ENCODE peak calls at places on chromosome 2, in nine cellular contexts. X is omental fat pad; Y is kidney epithelial cell; H is tibial nerve; Z is T-helper 2 cell; E is stimulated activated CD4-positive, alpha-beta T cell treated with anti-CD3 and anti-CD28 coated beads, Interleukin-15, amount 100 ng/mL, for 24 hours; G is A172; A is non-pigmented ciliary epithelial cell; W is aorta. K is an unnamed sample.

GRCh38 chr2:88596141-88596830 is 31.0 kb downstream of the EIF2AK3 start:
- DNase-seq in X (no peak), Y (no peak), H (no peak), Z (no peak), E (no peak), G (no peak), A (no peak), W (no peak), K (no peak)

GRCh38 chr2:26989156-26989555 is 18.7 kb downstream of the MAPRE3 start:
- DNase-seq in X (no peak), Y (no peak), H (no peak), Z (no peak), E (no peak), G (no peak), A (no peak), W (no peak), K (no peak)

GRCh38 chr2:238042849-238043584 is 17.8 kb upstream of the SCLY start:
- DNase-seq in X (no peak), Y (no peak), H (no peak), Z (no peak), E (no peak), G (no peak), A (no peak), W (no peak), K (no peak)

GRCh38 chr2:138276367-138276766 is 225.2 kb upstream of the SPOPL start:
- DNase-seq in X (no peak), Y (no peak), H (no peak), Z (no peak), E (no peak), G (peak), A (no peak), W (no peak), K (no peak)

GRCh38 chr2:181404472-181404871 is 52.7 kb upstream of the ITGA4 start:
- DNase-seq in X (no peak), Y (no peak), H (no peak), Z (no peak), E (no peak), G (no peak), A (no peak), W (no peak), K (no peak)

GRCh38 chr2:109333414-109334194 is 204.6 kb downstream of the SH3RF3 start:
- DNase-seq in X (no peak), Y (no peak), H (no peak), Z (no peak), E (no peak), G (peak), A (no peak), W (no peak), K (no peak)

GRCh38 chr2:193584522-193584938 is 1389.8 kb upstream of the TMEFF2 start:
- DNase-seq in X (no peak), Y (peak), H (no peak), Z (no peak), E (no peak), G (peak), A (peak), W (no peak), K (peak)

GRCh38 chr2:98769784-98770183 is 38.9 kb upstream of the MGAT4A start:
- DNase-seq in X (no peak), Y (no peak), H (no peak), Z (no peak), E (peak), G (no peak), A (no peak), W (no peak), K (peak)

GRCh38 chr2:94964193-94964592 is 61.3 kb upstream of the MAL start:
- DNase-seq in X (no peak), Y (no peak), H (no peak), Z (no peak), E (no peak), G (no peak), A (no peak), W (no peak), K (no peak)

GRCh38 chr2:950627-950992 is at the start of gene SNTG2:
- DNase-seq in X (no peak), Y (no peak), H (no peak), Z (no peak), E (peak), G (no peak), A (no peak), W (peak), K (peak)

GRCh38 chr2:60391250-60392013 is 162.0 kb downstream of the BCL11A start:
- DNase-seq in X (no peak), Y (no peak), H (no peak), Z (no peak), E (no peak), G (peak), A (no peak), W (no peak), K (no peak)

K was measured in activated CD8-positive, alpha-beta T cell treated with anti-CD3 and anti-CD28 coated beads for 36 hours.